ENCODE peak calls at places on chromosomes 3 and 15, in ten cellular contexts. O, P, B, T, W, C, V, A, F and N are unnamed samples.

GRCh38 chr3:156633335-156633734 is 41.1 kb upstream of the TIPARP start:
- DNase-seq in T (no peak), F (no peak), A (no peak), W (no peak), B (no peak), V (no peak), C (no peak), O (no peak), P (no peak), N (no peak)

GRCh38 chr3:35216501-35217266 is 422.6 kb upstream of the ARPP21 start:
- DNase-seq in C (no peak), B (no peak), F (no peak), W (no peak), V (no peak), T (no peak), P (no peak), O (no peak), A (no peak), N (no peak)

GRCh38 chr3:84987709-84988504 is 29.1 kb downstream of the CADM2 start:
- DNase-seq in P (no peak), F (no peak), A (no peak), W (no peak), T (no peak), V (no peak), B (no peak), O (no peak), C (no peak), N (no peak)

GRCh38 chr3:100516232-100516631 is 23.8 kb downstream of the TMEM45A start:
- DNase-seq in F (no peak), A (no peak), B (no peak), T (no peak), V (peak), P (no peak), O (no peak), W (no peak), C (no peak), N (no peak)

GRCh38 chr15:67120839-67121540 is 55.6 kb downstream of the SMAD3 start:
- DNase-seq in V (peak), T (peak), B (peak), F (no peak), O (no peak), C (no peak), A (peak), P (peak), W (peak), N (peak)

GRCh38 chr3:134659391-134660045 is 8.7 kb upstream of the KY start:
- DNase-seq in T (no peak), O (no peak), F (no peak), C (no peak), W (no peak), B (no peak), V (no peak), A (no peak), P (no peak), N (no peak)

GRCh38 chr3:51123531-51123930 is 261.6 kb upstream of the MANF start:
- DNase-seq in O (no peak), V (no peak), P (no peak), C (no peak), A (no peak), F (no peak), T (no peak), W (no peak), B (no peak), N (no peak)

GRCh38 chr3:165193392-165194268 is 2.6 kb downstream of the SLITRK3 start:
- DNase-seq in C (no peak), A (no peak), V (no peak), T (no peak), B (no peak), W (no peak), O (no peak), F (no peak), P (no peak), N (no peak)

GRCh38 chr3:188352196-188352927 is 198.4 kb downstream of the LPP start:
- DNase-seq in C (no peak), O (no peak), V (no peak), P (no peak), A (no peak), B (no peak), F (no peak), T (no peak), W (no peak), N (no peak)

GRCh38 chr3:71210257-71211002 is 373.1 kb downstream of the FOXP1 start:
- DNase-seq in T (peak), O (no peak), V (no peak), P (no peak), A (no peak), W (no peak), B (no peak), C (no peak), F (no peak), N (no peak)

GRCh38 chr15:72851586-72851985 is 68.0 kb upstream of the ADPGK start:
- DNase-seq in P (no peak), W (no peak), V (no peak), F (no peak), T (no peak), C (no peak), O (no peak), B (no peak), A (no peak), N (no peak)